ENCODE peak calls at places on chromosomes 6 and 20, in nine cellular contexts. T is activated CD4-positive, CD25-positive, alpha-beta regulatory T cell; L is left colon; R is HT1080; S is right atrium auricular region; D is hypothalamus; F is stimulated activated CD4-positive, alpha-beta T cell treated with anti-CD3 and anti-CD28 coated beads, Interleukin-2, amount 100 ng/mL, for 48 hours; G is stimulated activated CD8-positive, alpha-beta memory T cell treated with anti-CD3 and anti-CD28 coated beads, Interleukin-4, amount 100 ng/mL, for 1 hour; A is T follicular helper cell. Q is an unnamed sample.

GRCh38 chr20:58492795-58493538 is 22.2 kb downstream of the APCDD1L start:
- DNase-seq in T (no peak), L (no peak), R (no peak), S (peak), D (no peak), F (no peak), G (no peak), A (no peak), Q (no peak)

GRCh38 chr6:138844203-138844602 is 48.3 kb downstream of the ECT2L start:
- DNase-seq in T (no peak), L (no peak), R (no peak), S (no peak), D (peak), F (no peak), G (no peak), A (no peak), Q (no peak)

GRCh38 chr6:30885999-30886896 is 1.9 kb downstream of the DDR1 start:
- DNase-seq in T (no peak), L (peak), R (peak), S (peak), D (peak), F (no peak), G (no peak), A (no peak), Q (peak)

GRCh38 chr20:33899106-33899505 is 88.0 kb downstream of the CHMP4B start:
- DNase-seq in T (no peak), L (no peak), R (no peak), S (no peak), D (no peak), F (no peak), G (no peak), A (no peak), Q (no peak)

GRCh38 chr6:19301980-19302379 is 535.2 kb upstream of the ID4 start:
- DNase-seq in T (no peak), L (no peak), R (peak), S (no peak), D (no peak), F (no peak), G (no peak), A (no peak), Q (no peak)

GRCh38 chr6:161444464-161444863 is 170.6 kb upstream of the AGPAT4 start:
- DNase-seq in T (no peak), L (no peak), R (no peak), S (no peak), D (peak), F (peak), G (no peak), A (no peak), Q (no peak)

GRCh38 chr20:62401331-62401779 is 5.7 kb downstream of the CABLES2 start:
- DNase-seq in T (no peak), L (no peak), R (no peak), S (no peak), D (no peak), F (no peak), G (no peak), A (no peak), Q (no peak)

GRCh38 chr20:10449270-10449669 is 14.2 kb downstream of the SLX4IP start:
- DNase-seq in T (no peak), L (no peak), R (no peak), S (no peak), D (no peak), F (no peak), G (no peak), A (no peak), Q (no peak)

GRCh38 chr20:10856237-10856636 is 182.4 kb upstream of the JAG1 start:
- DNase-seq in T (no peak), L (peak), R (peak), S (no peak), D (no peak), F (no peak), G (no peak), A (no peak), Q (peak)

GRCh38 chr6:12480379-12480778 is 190.2 kb downstream of the EDN1 start:
- DNase-seq in T (no peak), L (no peak), R (no peak), S (no peak), D (no peak), F (no peak), G (no peak), A (no peak), Q (no peak)

GRCh38 chr6:44452725-44453124 is 65.2 kb downstream of the CDC5L start:
- DNase-seq in T (no peak), L (no peak), R (peak), S (no peak), D (no peak), F (no peak), G (no peak), A (no peak), Q (no peak)

GRCh38 chr20:50043573-50044352 is 61.0 kb downstream of the SNAI1 start:
- DNase-seq in T (no peak), L (no peak), R (no peak), S (no peak), D (no peak), F (no peak), G (no peak), A (no peak), Q (no peak)

GRCh38 chr20:8020314-8021079 is 936 bp upstream of the TMX4 start:
- DNase-seq in T (no peak), L (no peak), R (peak), S (no peak), D (peak), F (no peak), G (no peak), A (no peak), Q (no peak)

GRCh38 chr6:79431469-79431868 is 105.8 kb downstream of the LCA5 start:
- DNase-seq in T (no peak), L (no peak), R (no peak), S (no peak), D (no peak), F (no peak), G (no peak), A (no peak), Q (no peak)